ENCODE peak calls at places on chromosomes 11 and 22, in four cellular contexts. One of them, this sample, is unnamed.

GRCh38 chr22:26992556-26992955 is 335.2 kb downstream of the MIAT start:
- DNase-seq in H9: no peak
- DNase-seq in tibial nerve: no peak
- DNase-seq in activated CD8-positive, alpha-beta T cell treated with anti-CD3 and anti-CD28 coated beads for 36 hours: no peak
- DNase-seq in this sample: no peak

GRCh38 chr11:132249256-132249655 is 878.8 kb downstream of the NTM start:
- DNase-seq in tibial nerve: no peak
- DNase-seq in H9: no peak
- DNase-seq in activated CD8-positive, alpha-beta T cell treated with anti-CD3 and anti-CD28 coated beads for 36 hours: no peak
- DNase-seq in this sample: no peak

GRCh38 chr11:44269369-44270351 is 40.3 kb downstream of the ALX4 start:
- DNase-seq in tibial nerve: no peak
- DNase-seq in activated CD8-positive, alpha-beta T cell treated with anti-CD3 and anti-CD28 coated beads for 36 hours: no peak
- DNase-seq in H9: no peak
- DNase-seq in this sample: no peak

GRCh38 chr11:6413791-6414231 is 5.1 kb downstream of the APBB1 start:
- DNase-seq in H9: no peak
- DNase-seq in tibial nerve: no peak
- DNase-seq in activated CD8-positive, alpha-beta T cell treated with anti-CD3 and anti-CD28 coated beads for 36 hours: peak
- DNase-seq in this sample: no peak

GRCh38 chr11:87298155-87298554 is 260.4 kb downstream of the TMEM135 start:
- DNase-seq in activated CD8-positive, alpha-beta T cell treated with anti-CD3 and anti-CD28 coated beads for 36 hours: no peak
- DNase-seq in tibial nerve: no peak
- DNase-seq in H9: no peak
- DNase-seq in this sample: peak

GRCh38 chr22:40407021-40407761 is 36.8 kb downstream of the SGSM3 start:
- DNase-seq in activated CD8-positive, alpha-beta T cell treated with anti-CD3 and anti-CD28 coated beads for 36 hours: no peak
- DNase-seq in H9: no peak
- DNase-seq in tibial nerve: no peak
- DNase-seq in this sample: no peak

GRCh38 chr22:49760630-49761571 is 66.8 kb downstream of the BRD1 start:
- DNase-seq in H9: peak
- DNase-seq in tibial nerve: no peak
- DNase-seq in activated CD8-positive, alpha-beta T cell treated with anti-CD3 and anti-CD28 coated beads for 36 hours: peak
- DNase-seq in this sample: no peak

GRCh38 chr22:41286639-41287091 is 678 bp upstream of the RANGAP1 start:
- DNase-seq in H9: no peak
- DNase-seq in tibial nerve: peak
- DNase-seq in activated CD8-positive, alpha-beta T cell treated with anti-CD3 and anti-CD28 coated beads for 36 hours: peak
- DNase-seq in this sample: no peak

GRCh38 chr22:37483594-37484114 is 2.5 kb downstream of the MFNG start:
- DNase-seq in H9: no peak
- DNase-seq in tibial nerve: no peak
- DNase-seq in activated CD8-positive, alpha-beta T cell treated with anti-CD3 and anti-CD28 coated beads for 36 hours: no peak
- DNase-seq in this sample: no peak